ENCODE peak calls at places on chromosome 15, in five cellular contexts. R is GM12878, E is HepG2, N is K562, J is H1. L is an unnamed sample.

GRCh38 chr15:62897634-62898033 is 144.9 kb upstream of the TPM1 start:
- DNase-seq in J (no peak), E (no peak), N (no peak), R (no peak), L (no peak)

GRCh38 chr15:64774556-64775523 is 549 bp downstream of the RBPMS2 start:
- DNase-seq in N (no peak), E (no peak), J (peak), R (no peak), L (peak)

GRCh38 chr15:50676799-50677483 is 9.7 kb downstream of the TRPM7 start:
- DNase-seq in J (no peak), E (no peak), N (peak), R (no peak), L (no peak)

GRCh38 chr15:69634860-69635259 is 182.2 kb downstream of the RPLP1 start:
- DNase-seq in N (no peak), E (no peak), R (no peak), J (no peak), L (no peak)

GRCh38 chr15:41824062-41824745 is 3.7 kb upstream of the JMJD7 start:
- DNase-seq in J (no peak), R (no peak), E (no peak), N (no peak), L (no peak)

GRCh38 chr15:31811641-31812040 is 218.7 kb upstream of the CHRNA7 start:
- DNase-seq in E (no peak), J (no peak), N (no peak), R (no peak), L (no peak)

GRCh38 chr15:60391722-60392340 is 6.0 kb downstream of the ANXA2 start:
- DNase-seq in J (no peak), E (no peak), N (no peak), R (no peak), L (no peak)

GRCh38 chr15:61661791-61662190 is 398.5 kb downstream of the VPS13C start:
- DNase-seq in E (no peak), J (no peak), R (no peak), N (no peak), L (no peak)

GRCh38 chr15:36742696-36743095 is 163.3 kb downstream of the CDIN1 start:
- DNase-seq in E (no peak), J (no peak), N (no peak), R (no peak), L (no peak)

GRCh38 chr15:77209221-77209620 is 138.3 kb upstream of the TSPAN3 start:
- DNase-seq in R (no peak), N (no peak), J (no peak), E (no peak), L (no peak)

GRCh38 chr15:73716417-73716816 is 32.2 kb downstream of the CD276 start:
- DNase-seq in J (no peak), N (no peak), R (no peak), E (no peak), L (no peak)

GRCh38 chr15:65580287-65580686 is 30.6 kb downstream of the INTS14 start:
- DNase-seq in J (no peak), N (no peak), R (no peak), E (peak), L (peak)

GRCh38 chr15:94638183-94638582 is 406.8 kb downstream of the MCTP2 start:
- DNase-seq in E (no peak), J (peak), N (no peak), R (no peak), L (no peak)

GRCh38 chr15:101646652-101647051 is 5.5 kb downstream of the TM2D3 start:
- DNase-seq in E (no peak), J (no peak), R (no peak), N (no peak), L (no peak)

GRCh38 chr15:99408236-99409096 is 157.2 kb downstream of the LRRC28 start:
- DNase-seq in J (no peak), R (no peak), E (no peak), N (no peak), L (peak)

GRCh38 chr15:40829155-40829554 is 647 bp upstream of the PPP1R14D start:
- DNase-seq in J (no peak), R (no peak), N (no peak), E (no peak), L (no peak)

GRCh38 chr15:94375997-94376396 is 144.6 kb downstream of the MCTP2 start:
- DNase-seq in N (no peak), E (no peak), R (no peak), J (no peak), L (no peak)

GRCh38 chr15:66405605-66406004 is 18.9 kb downstream of the MAP2K1 start:
- DNase-seq in J (no peak), E (no peak), R (no peak), N (no peak), L (no peak)

GRCh38 chr15:32867313-32867626 is 149.5 kb downstream of the GREM1 start:
- DNase-seq in J (no peak), R (no peak), N (peak), E (no peak), L (no peak)

GRCh38 chr15:78800189-78800588 is 11.1 kb downstream of the ADAMTS7 start:
- DNase-seq in R (no peak), N (no peak), J (no peak), E (no peak), L (no peak)

GRCh38 chr15:73991260-73991659 is 835 bp downstream of the STOML1 start:
- DNase-seq in E (no peak), N (no peak), R (no peak), J (no peak), L (no peak)

GRCh38 chr15:96703794-96704550 is 373.5 kb downstream of the NR2F2 start:
- DNase-seq in J (no peak), N (no peak), E (no peak), R (no peak), L (no peak)

GRCh38 chr15:94105760-94106159 is 125.6 kb upstream of the MCTP2 start:
- DNase-seq in J (no peak), E (peak), N (no peak), R (no peak), L (no peak)

GRCh38 chr15:49984436-49984835 is 134.6 kb downstream of the ATP8B4 start:
- DNase-seq in N (no peak), J (no peak), R (no peak), E (no peak), L (no peak)

GRCh38 chr15:46921906-46922305 is 795.4 kb upstream of the SEMA6D start:
- DNase-seq in N (no peak), E (no peak), R (no peak), J (no peak), L (peak)

GRCh38 chr15:60932051-60932915 is 296.8 kb downstream of the RORA start:
- DNase-seq in E (no peak), J (no peak), N (no peak), R (no peak), L (no peak)

GRCh38 chr15:70251246-70251990 is 153.7 kb upstream of the TLE3 start:
- DNase-seq in N (no peak), R (no peak), E (no peak), J (no peak), L (no peak)

GRCh38 chr15:85494035-85494793 is 113.8 kb downstream of the AKAP13 start:
- DNase-seq in J (no peak), E (no peak), N (no peak), R (no peak), L (no peak)

GRCh38 chr15:70560617-70561328 is 202.6 kb downstream of the UACA start:
- DNase-seq in R (no peak), E (no peak), N (no peak), J (peak), L (no peak)

GRCh38 chr15:85708402-85708932 is 86.3 kb downstream of the KLHL25 start:
- DNase-seq in E (peak), N (no peak), J (no peak), R (no peak), L (no peak)

GRCh38 chr15:40554164-40554530 is 10.7 kb downstream of the CCDC32 start:
- DNase-seq in J (no peak), E (no peak), N (no peak), R (no peak), L (no peak)

GRCh38 chr15:101047301-101047781 is 128.2 kb downstream of the LRRK1 start:
- DNase-seq in J (peak), N (no peak), R (no peak), E (no peak), L (peak)

GRCh38 chr15:27989428-27989827 is 109.7 kb downstream of the OCA2 start:
- DNase-seq in E (no peak), N (no peak), J (no peak), R (no peak), L (no peak)

GRCh38 chr15:75900577-75900976 is 3.1 kb upstream of the FBXO22 start:
- DNase-seq in E (no peak), J (no peak), R (no peak), N (no peak), L (no peak)

GRCh38 chr15:75904241-75904631 is 558 bp downstream of the FBXO22 start:
- DNase-seq in J (no peak), N (no peak), E (peak), R (no peak), L (peak)

GRCh38 chr15:75902129-75902557 is 1.5 kb upstream of the FBXO22 start:
- DNase-seq in E (no peak), J (no peak), R (no peak), N (peak), L (peak)

GRCh38 chr15:75905231-75905630 is 1.6 kb downstream of the FBXO22 start:
- DNase-seq in J (no peak), R (no peak), N (no peak), E (no peak), L (no peak)

GRCh38 chr15:75903331-75904240 is at the start of gene FBXO22:
- DNase-seq in E (peak), J (peak), R (peak), N (peak), L (peak)
- TF ChIP-seq EP300 in E (no peak), J (peak), R (no peak), N (no peak), L (no peak)

GRCh38 chr15:92409521-92409920 is 15.8 kb downstream of the ST8SIA2 start:
- DNase-seq in E (no peak), N (no peak), J (no peak), R (no peak), L (peak)

GRCh38 chr15:92413511-92413910 is 19.8 kb downstream of the ST8SIA2 start:
- DNase-seq in N (no peak), R (no peak), J (no peak), E (no peak), L (no peak)

GRCh38 chr15:92410544-92410943 is 16.9 kb downstream of the ST8SIA2 start:
- DNase-seq in J (no peak), R (no peak), N (no peak), E (no peak), L (no peak)

GRCh38 chr15:92409006-92409405 is 15.3 kb downstream of the ST8SIA2 start:
- DNase-seq in N (no peak), J (no peak), E (no peak), R (no peak), L (peak)

DNA sequence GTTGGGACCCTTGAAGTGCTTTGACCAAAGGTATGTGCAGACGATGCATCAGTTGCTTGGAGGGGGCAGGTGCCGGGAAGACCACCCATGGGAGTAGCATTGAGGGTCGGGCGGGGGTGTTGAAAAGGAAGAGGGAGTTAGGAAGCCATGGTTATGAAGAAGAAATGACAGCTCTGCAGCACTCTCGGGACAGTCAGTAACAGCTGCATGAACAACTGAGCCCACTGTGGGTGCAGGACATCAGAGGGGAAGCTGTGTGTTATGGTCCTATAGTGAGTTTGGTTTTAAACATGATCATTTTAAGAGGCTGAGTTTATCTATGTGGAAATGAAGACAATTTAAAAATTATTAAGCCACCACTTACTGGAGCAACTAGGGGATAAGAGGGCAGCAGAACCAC is 17.6 kb downstream of the ST8SIA2 start:
- DNase-seq in N (no peak), E (no peak), J (no peak), R (no peak), L (no peak)
- TF ChIP-seq JUND in N (no peak), E (no peak), J (no peak), R (no peak), L (no peak)

DNA sequence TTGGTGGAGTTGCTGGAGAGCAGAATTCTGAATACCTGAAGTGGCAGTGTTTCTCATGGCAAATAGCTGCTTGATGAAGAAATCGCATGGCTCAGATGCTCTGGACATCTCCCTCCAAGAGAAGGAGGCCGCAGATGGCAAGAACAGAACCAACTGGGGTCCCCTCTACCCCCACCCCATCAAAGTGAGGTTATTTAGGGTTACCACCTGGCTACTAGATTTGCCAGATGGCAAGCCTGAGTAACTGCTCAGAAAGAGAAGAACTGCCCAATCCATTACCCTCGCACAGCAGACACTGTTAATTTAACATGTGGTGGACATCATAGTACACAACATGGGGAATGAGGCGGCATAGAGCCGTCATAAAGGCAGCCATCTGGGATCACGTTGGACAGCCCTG is 30.5 kb upstream of the LIPC start:
- DNase-seq in E (no peak), J (no peak), N (no peak), R (no peak), L (no peak)
- TF ChIP-seq CHD2 in E (no peak), J (no peak), N (no peak), R (no peak), L (no peak)

GRCh38 chr15:83039206-83039605 is 27.8 kb upstream of the C15orf40 start:
- DNase-seq in J (no peak), E (no peak), N (no peak), R (no peak), L (no peak)

DNA sequence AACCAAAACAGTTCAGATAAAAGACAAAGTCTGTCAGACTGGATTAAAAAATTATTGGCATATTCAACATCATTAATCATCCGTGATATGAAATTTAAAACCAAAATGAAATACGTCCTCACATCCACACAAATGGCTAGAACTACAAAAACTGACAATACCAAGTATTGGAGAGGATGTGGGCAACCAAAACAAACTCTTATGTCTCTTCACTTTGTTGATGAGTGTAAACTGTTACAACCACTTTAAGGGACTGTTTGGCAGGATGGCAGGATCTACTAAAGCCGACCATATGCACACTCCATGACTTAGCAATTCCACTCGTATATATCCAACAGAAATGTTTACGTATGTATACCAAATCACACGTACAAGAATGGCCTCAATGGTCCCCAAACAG is 24.8 kb upstream of the C15orf40 start:
- DNase-seq in J (no peak), R (no peak), N (no peak), E (no peak), L (no peak)
- TF ChIP-seq EP300 in J (no peak), R (no peak), N (no peak), E (no peak), L (no peak)

DNA sequence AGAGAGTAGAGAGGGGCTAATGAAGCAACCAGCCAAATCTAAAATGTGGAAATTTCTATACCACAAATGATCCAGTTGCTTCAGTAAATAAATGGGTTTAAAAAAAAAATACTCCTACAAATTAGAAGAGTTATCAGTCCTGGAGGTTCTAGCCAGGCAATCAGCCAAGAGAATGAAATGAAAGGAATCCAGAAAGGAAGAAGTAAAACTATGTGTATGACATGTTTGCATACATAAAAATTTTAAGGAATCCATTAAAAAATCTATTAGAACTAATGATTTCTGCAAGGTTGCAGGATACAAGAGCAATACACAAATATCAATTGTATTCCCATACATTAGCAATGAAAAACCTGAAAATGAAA is 9.6 kb downstream of the MESP2 start:
- DNase-seq in R (no peak), J (no peak), E (no peak), N (no peak), L (no peak)
- TF ChIP-seq JUND in R (no peak), J (no peak), E (no peak), N (no peak), L (no peak)

DNA sequence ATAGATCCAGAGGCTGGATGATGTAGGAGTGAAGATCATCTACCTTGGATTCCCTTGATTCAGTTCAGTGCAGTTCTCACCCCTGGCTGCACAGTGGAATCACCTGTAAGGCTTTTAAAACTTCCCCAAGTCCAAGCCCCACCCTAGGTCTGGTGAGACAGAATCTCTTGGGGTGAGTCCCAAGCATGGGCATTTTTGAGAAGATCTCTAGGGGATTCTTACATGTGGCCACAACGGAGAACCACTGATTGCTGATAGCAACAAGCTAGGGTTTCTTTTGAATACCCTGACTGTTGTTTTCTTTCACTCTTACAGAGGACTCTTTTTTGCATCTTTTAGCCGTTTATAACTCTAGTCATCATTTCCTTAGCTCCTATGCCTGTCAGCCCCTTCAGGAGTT is 204.9 kb upstream of the RASGRP1 start:
- DNase-seq in J (no peak), R (no peak), E (no peak), N (no peak), L (no peak)
- TF ChIP-seq CHD2 in J (no peak), R (no peak), E (no peak), N (no peak), L (no peak)

DNA sequence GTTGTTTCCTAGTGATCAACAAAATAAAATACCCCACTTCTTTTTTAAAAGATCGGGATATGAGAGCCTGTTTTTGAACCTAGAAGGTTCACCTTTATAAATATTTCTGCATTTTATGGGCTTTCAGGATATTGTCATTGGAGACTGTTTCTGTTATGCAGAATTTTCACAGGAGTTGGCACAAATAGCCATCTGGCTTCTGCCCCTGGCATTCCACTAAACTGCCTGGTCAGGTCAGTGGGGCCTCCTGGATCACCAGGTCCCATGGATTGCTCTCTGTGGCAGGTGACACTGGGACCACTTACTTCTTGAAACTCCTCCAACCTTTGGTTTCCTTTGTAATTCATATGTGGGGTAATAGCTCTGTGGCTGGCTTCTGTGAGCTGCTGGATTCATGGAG is 25.5 kb upstream of the POLR2M start:
- DNase-seq in N (no peak), J (no peak), R (no peak), E (no peak), L (no peak)
- TF ChIP-seq EP300 in N (no peak), J (no peak), R (no peak), E (no peak), L (no peak)

GRCh38 chr15:26197719-26198118 is 334.6 kb upstream of the ATP10A start:
- DNase-seq in R (no peak), N (no peak), E (no peak), J (no peak), L (no peak)

GRCh38 chr15:26200427-26200826 is 337.3 kb upstream of the ATP10A start:
- DNase-seq in R (no peak), J (no peak), N (no peak), E (no peak), L (no peak)

DNA sequence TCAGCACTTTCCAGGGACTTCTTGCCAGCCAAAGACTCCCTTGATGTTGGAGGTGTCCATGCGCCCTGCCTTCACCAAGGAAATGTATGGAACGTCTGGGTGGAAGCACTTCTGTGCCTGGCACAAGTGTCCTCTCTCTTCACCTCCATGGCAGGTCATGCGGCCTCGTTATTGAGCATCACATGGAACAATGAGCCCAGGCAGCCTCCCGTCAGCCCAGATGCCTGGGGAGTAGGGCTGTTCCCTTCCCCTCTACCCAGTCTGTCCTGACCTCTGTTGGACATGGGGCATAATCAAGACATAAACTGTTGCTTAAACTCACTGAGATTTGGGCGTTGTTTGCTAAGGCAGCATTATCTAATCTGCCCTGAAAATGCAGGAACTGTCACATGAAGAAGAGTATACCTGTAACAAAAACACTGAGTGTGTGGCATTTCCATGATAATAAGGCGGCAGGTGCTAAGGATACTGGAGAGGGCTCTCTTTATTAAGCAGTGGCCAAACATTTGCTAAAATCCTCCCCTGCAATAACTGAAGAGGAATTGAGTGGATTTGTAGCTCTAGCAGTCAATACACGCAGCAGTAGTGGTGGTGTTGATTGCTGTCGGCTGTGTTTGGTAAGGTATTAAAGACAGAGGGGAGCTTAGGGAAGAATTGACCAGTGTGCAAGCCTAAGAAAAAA is 338.2 kb upstream of the ATP10A start:
- DNase-seq in J (no peak), R (no peak), E (no peak), N (no peak), L (no peak)
- TF ChIP-seq JUND in J (no peak), R (no peak), E (no peak), N (no peak), L (no peak)

GRCh38 chr15:83446417-83446816 is 724 bp upstream of the SH3GL3 start:
- DNase-seq in J (no peak), N (no peak), E (no peak), R (no peak), L (no peak)
- TF ChIP-seq CHD2 in J (no peak), N (no peak), E (no peak), R (no peak), L (no peak)

L was measured in SK-N-SH.